ENCODE peak calls at places on chromosomes 3 and 15, in eight cellular contexts. D is MM.1S, K is neural progenitor cell, N is hepatocyte, X is GM23248, C is SK-N-SH, E is HCT116, T is OCI-LY7. M is an unnamed sample.

GRCh38 chr3:100992086-100993033 is 861 bp downstream of the ABI3BP start:
- DNase-seq in D (no peak), K (no peak), N (peak), X (peak), C (no peak), E (no peak), T (no peak), M (peak)

GRCh38 chr3:5005367-5005766 is 26.1 kb downstream of the BHLHE40 start:
- DNase-seq in D (no peak), K (no peak), N (no peak), X (no peak), C (no peak), E (no peak), T (no peak), M (no peak)

GRCh38 chr3:16912400-16913263 is 27.9 kb downstream of the PLCL2 start:
- DNase-seq in D (peak), K (no peak), N (no peak), X (no peak), C (no peak), E (no peak), T (peak), M (no peak)

GRCh38 chr15:67501836-67502461 is 19.0 kb upstream of the C15orf61 start:
- DNase-seq in D (no peak), K (peak), N (no peak), X (no peak), C (no peak), E (no peak), T (no peak), M (no peak)

GRCh38 chr15:68298882-68299381 is 21.4 kb downstream of the FEM1B start:
- DNase-seq in D (peak), K (no peak), N (no peak), X (peak), C (no peak), E (no peak), T (peak), M (no peak)

GRCh38 chr15:56582785-56583184 is 117.8 kb upstream of the MNS1 start:
- DNase-seq in D (no peak), K (no peak), N (no peak), X (no peak), C (no peak), E (no peak), T (no peak), M (no peak)

GRCh38 chr15:90265271-90266060 is at the start of gene NGRN:
- DNase-seq in D (peak), K (peak), N (peak), X (peak), C (peak), E (peak), T (peak), M (peak)

GRCh38 chr3:148606979-148607378 is 90.7 kb upstream of the AGTR1 start:
- DNase-seq in D (no peak), K (no peak), N (no peak), X (no peak), C (no peak), E (no peak), T (no peak), M (no peak)

GRCh38 chr15:31857194-31857593 is 173.1 kb upstream of the CHRNA7 start:
- DNase-seq in D (no peak), K (peak), N (no peak), X (no peak), C (no peak), E (no peak), T (no peak), M (no peak)

GRCh38 chr3:125261031-125261430 is 48.5 kb upstream of the SLC12A8 start:
- DNase-seq in D (no peak), K (no peak), N (no peak), X (no peak), C (no peak), E (no peak), T (no peak), M (no peak)

GRCh38 chr3:171548918-171549317 is 88.7 kb upstream of the TNIK start:
- DNase-seq in D (no peak), K (no peak), N (no peak), X (no peak), C (no peak), E (no peak), T (no peak), M (no peak)

GRCh38 chr3:14031271-14031670 is 93.4 kb downstream of the CHCHD4 start:
- DNase-seq in D (no peak), K (no peak), N (no peak), X (peak), C (no peak), E (no peak), T (no peak), M (peak)

GRCh38 chr15:52422001-52422400 is 106.7 kb downstream of the MYO5A start:
- DNase-seq in D (no peak), K (no peak), N (no peak), X (no peak), C (no peak), E (no peak), T (no peak), M (no peak)

GRCh38 chr3:183555541-183556081 is at the start of gene KLHL6:
- DNase-seq in D (peak), K (no peak), N (no peak), X (no peak), C (no peak), E (no peak), T (peak), M (no peak)

GRCh38 chr3:28949580-28949979 is 331.3 kb upstream of the RBMS3 start:
- DNase-seq in D (no peak), K (no peak), N (no peak), X (no peak), C (no peak), E (no peak), T (no peak), M (peak)

GRCh38 chr3:181623924-181624694 is 87.6 kb upstream of the SOX2 start:
- DNase-seq in D (no peak), K (peak), N (peak), X (peak), C (peak), E (peak), T (no peak), M (peak)

GRCh38 chr3:117045143-117045542 is 335.6 kb downstream of the TUSC7 start:
- DNase-seq in D (no peak), K (peak), N (peak), X (peak), C (no peak), E (no peak), T (no peak), M (peak)

GRCh38 chr3:105827959-105828358 is 40.9 kb downstream of the CBLB start:
- DNase-seq in D (no peak), K (no peak), N (peak), X (peak), C (peak), E (peak), T (no peak), M (peak)

GRCh38 chr3:13120246-13120927 is 47.2 kb upstream of the IQSEC1 start:
- DNase-seq in D (no peak), K (no peak), N (no peak), X (no peak), C (no peak), E (no peak), T (no peak), M (no peak)

DNA sequence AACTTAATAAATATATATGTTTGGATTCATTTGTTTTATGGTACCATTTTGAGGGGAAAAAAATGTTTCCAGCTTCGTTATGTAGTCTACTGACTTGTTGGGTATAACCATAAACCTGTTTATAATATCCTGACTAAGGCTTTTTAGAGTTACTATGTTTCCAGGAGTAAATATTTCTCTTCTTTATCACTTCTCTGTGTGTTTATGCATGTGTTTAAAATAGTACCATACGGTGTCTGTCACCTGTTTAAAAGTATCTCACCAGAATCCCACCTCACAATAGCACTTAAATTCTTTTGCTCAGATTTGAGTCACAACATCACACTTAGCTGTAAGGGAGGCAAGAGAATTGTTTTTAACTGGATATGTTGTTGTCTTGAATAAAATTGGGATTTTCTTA is 15.1 kb downstream of the LACTB start:
- DNase-seq in D (no peak), K (no peak), N (no peak), X (no peak), C (no peak), E (no peak), T (no peak), M (no peak)
- TF ChIP-seq EZH2phosphoT487 in D (no peak), K (no peak), N (no peak), X (no peak), C (no peak), E (no peak), T (no peak), M (no peak)

DNA sequence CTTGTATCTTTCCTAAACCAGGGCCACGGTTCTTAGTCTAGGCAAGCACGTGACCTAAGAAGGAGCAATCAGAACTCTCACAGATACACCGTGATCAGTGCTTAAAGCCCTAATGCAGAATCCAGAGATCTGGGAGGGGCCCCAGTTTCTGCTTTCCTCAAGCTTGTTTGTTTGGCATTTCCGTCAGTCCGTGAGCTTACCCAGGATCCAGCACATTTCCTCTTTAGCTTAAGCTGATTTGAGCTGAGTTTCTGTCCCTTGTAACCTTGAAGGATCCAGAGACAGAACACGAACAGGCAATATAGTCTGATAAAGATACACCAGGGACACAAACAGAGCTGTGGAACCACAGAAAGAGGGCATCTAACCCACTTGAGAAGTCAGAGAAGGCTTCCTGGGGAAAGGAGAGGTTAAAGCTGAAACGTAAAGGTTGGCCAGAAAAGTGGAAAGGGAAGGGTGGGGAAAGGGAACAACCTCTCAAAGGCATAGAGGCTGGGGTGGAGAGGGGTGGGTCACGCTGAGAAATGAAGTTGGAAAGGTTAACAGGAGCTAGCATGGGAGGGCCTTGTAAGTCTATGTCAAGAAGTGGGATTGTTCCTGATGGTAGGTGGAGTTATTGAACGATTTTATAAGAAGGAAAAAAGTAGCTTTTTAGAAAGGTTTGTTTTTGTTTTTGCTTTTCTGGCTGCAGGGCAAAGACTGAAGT is 42.1 kb upstream of the RARB start:
- DNase-seq in D (no peak), K (no peak), N (peak), X (no peak), C (no peak), E (no peak), T (no peak), M (no peak)
- TF ChIP-seq EZH2phosphoT487 in D (no peak), K (no peak), N (no peak), X (no peak), C (no peak), E (no peak), T (no peak), M (no peak)

DNA sequence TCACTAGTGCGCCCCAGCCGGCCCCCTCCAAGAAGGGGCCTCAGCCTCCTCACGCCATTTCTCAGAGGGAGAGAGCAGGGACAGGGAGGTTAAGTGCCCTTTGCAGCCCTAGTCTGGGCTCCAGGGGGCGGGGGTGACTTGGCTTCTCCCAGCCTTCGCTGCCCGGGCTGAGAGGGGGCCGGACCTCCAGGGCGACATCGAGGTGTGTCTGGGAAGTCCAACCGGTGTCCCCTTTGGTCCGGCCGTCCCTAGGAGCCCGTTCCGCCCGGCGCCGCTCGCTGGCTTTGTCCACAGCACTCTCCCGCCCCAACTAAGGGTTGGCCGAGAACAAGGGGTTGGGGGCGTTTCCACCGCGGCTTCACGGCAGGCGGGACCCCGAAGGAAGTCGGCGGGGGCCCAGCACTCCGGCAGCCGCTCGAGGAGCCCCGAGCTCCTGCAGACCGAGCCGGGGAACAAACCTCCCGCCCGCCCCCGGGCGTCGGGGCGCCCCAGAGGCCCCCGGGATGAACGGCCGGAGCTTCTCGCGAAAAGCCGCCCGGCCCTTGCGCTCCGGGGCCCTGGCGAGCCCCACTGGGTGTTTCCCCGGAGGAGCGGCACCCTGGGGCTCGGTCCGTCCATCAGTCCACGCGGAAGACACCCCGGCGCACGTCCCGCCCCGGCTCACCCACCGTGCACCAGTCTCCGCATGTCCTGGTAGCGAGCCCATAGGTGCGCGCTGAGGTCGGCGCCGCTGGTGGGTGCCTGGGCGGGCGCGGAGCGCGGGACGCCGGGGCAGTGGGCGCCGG is 627 bp downstream of the NT5DC2 start:
- DNase-seq in D (no peak), K (peak), N (peak), X (peak), C (peak), E (no peak), T (peak), M (peak)
- TF ChIP-seq EZH2phosphoT487 in D (no peak), K (no peak), N (no peak), X (no peak), C (no peak), E (no peak), T (no peak), M (no peak)

GRCh38 chr15:76979331-76979925 is 15.5 kb upstream of the PSTPIP1 start:
- DNase-seq in D (no peak), K (no peak), N (no peak), X (no peak), C (no peak), E (no peak), T (no peak), M (no peak)

GRCh38 chr15:76973906-76974305 is 21.0 kb upstream of the PSTPIP1 start:
- DNase-seq in D (no peak), K (no peak), N (no peak), X (no peak), C (no peak), E (no peak), T (no peak), M (no peak)

GRCh38 chr15:76978522-76979330 is 16.2 kb upstream of the PSTPIP1 start:
- DNase-seq in D (no peak), K (no peak), N (no peak), X (no peak), C (no peak), E (no peak), T (no peak), M (no peak)

GRCh38 chr15:76974456-76975083 is 20.4 kb upstream of the PSTPIP1 start:
- DNase-seq in D (no peak), K (no peak), N (no peak), X (no peak), C (no peak), E (no peak), T (no peak), M (no peak)

DNA sequence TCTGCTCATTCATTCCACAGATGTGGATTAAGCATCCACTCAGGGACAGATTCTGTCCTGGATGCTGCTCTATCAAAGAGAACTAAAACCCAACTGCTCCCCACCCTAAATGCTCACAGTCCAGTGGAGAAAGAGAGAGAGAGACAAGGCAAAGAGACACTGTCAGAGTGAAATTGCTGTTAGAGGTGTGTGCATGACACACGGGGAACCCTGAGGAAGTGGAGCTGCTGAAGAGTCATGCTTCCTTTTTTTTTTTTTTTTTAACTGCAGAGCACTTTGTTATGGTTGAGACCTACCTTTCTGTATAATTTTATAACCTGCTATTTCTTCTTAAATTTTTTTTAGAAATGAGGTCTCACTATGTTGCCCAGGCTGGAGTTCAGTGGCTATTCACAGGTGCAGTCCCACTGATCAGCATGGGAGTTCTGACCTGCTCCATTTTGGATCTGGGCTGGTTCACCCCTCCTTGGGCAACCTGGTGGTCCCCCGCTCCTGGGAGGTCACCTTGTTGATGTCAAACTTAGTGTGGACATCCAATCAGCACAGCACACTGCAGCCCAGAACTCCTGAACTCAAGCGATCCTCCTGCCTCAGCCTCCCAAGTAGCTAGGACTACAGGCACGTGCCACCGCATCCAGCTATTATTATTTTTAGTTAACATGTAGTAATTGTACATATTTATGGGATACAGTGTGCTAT is 18.2 kb upstream of the PSTPIP1 start:
- DNase-seq in D (no peak), K (no peak), N (no peak), X (no peak), C (no peak), E (no peak), T (no peak), M (no peak)
- TF ChIP-seq EZH2phosphoT487 in D (no peak), K (no peak), N (no peak), X (no peak), C (no peak), E (no peak), T (no peak), M (no peak)

M was measured in PC-3.